ENCODE peak calls at places on chromosomes 6 and 20, in seven cellular contexts. T, U, Y, K, F, W and G are unnamed samples.

GRCh38 chr6:154511735-154512097 is 1.2 kb upstream of the CNKSR3 start:
- DNase-seq in T (no peak), U (no peak), Y (no peak), K (no peak), F (no peak), W (peak), G (no peak)

GRCh38 chr6:4822476-4822875 is 46.3 kb downstream of the CDYL start:
- DNase-seq in T (no peak), U (no peak), Y (no peak), K (no peak), F (no peak), W (no peak), G (no peak)

GRCh38 chr6:113997106-113997505 is 26.2 kb upstream of the HDAC2 start:
- DNase-seq in T (no peak), U (no peak), Y (no peak), K (peak), F (no peak), W (no peak), G (no peak)

GRCh38 chr6:75205776-75206334 is at the start of gene COL12A1:
- DNase-seq in T (peak), U (peak), Y (peak), K (peak), F (no peak), W (peak), G (peak)

GRCh38 chr6:44725070-44725469 is 337.6 kb downstream of the CDC5L start:
- DNase-seq in T (no peak), U (no peak), Y (no peak), K (no peak), F (no peak), W (no peak), G (no peak)

GRCh38 chr20:32672982-32673727 is 586 bp downstream of the C20orf203 start:
- DNase-seq in T (no peak), U (no peak), Y (no peak), K (no peak), F (peak), W (no peak), G (no peak)

GRCh38 chr6:169650959-169651292 is 50.9 kb downstream of the WDR27 start:
- DNase-seq in T (no peak), U (no peak), Y (no peak), K (no peak), F (no peak), W (no peak), G (peak)

GRCh38 chr6:32153252-32153834 is 598 bp upstream of the PPT2 start:
- DNase-seq in T (peak), U (no peak), Y (no peak), K (no peak), F (no peak), W (no peak), G (no peak)

GRCh38 chr6:75135447-75135846 is 70.4 kb downstream of the COL12A1 start:
- DNase-seq in T (no peak), U (no peak), Y (no peak), K (no peak), F (no peak), W (no peak), G (no peak)

GRCh38 chr6:170116643-170117042 is 174.2 kb downstream of the DLL1 start:
- DNase-seq in T (peak), U (no peak), Y (peak), K (no peak), F (no peak), W (no peak), G (peak)

GRCh38 chr6:36130672-36131516 is 581 bp downstream of the MAPK13 start:
- DNase-seq in T (peak), U (no peak), Y (no peak), K (peak), F (no peak), W (peak), G (no peak)

GRCh38 chr6:163627274-163628062 is 212.9 kb downstream of the QKI start:
- DNase-seq in T (no peak), U (no peak), Y (no peak), K (no peak), F (no peak), W (no peak), G (no peak)

GRCh38 chr6:150361876-150362275 is 6.9 kb upstream of the IYD start:
- DNase-seq in T (no peak), U (no peak), Y (no peak), K (no peak), F (no peak), W (no peak), G (peak)

GRCh38 chr6:130890531-130890950 is 63.3 kb downstream of the SMLR1 start:
- DNase-seq in T (no peak), U (no peak), Y (no peak), K (peak), F (no peak), W (no peak), G (no peak)

GRCh38 chr6:154367333-154367732 is 10.7 kb upstream of the IPCEF1 start:
- DNase-seq in T (no peak), U (no peak), Y (no peak), K (no peak), F (peak), W (no peak), G (no peak)

GRCh38 chr20:56630086-56630493 is 984 bp downstream of the TFAP2C start:
- DNase-seq in T (peak), U (no peak), Y (no peak), K (peak), F (peak), W (peak), G (peak)

GRCh38 chr6:101558712-101559111 is 165.2 kb downstream of the GRIK2 start:
- DNase-seq in T (no peak), U (no peak), Y (no peak), K (no peak), F (no peak), W (no peak), G (no peak)

GRCh38 chr20:32980131-32980941 is 23.9 kb downstream of the SUN5 start:
- DNase-seq in T (no peak), U (no peak), Y (no peak), K (no peak), F (no peak), W (no peak), G (no peak)

GRCh38 chr6:56708810-56709597 is 66.3 kb upstream of the DST start:
- DNase-seq in T (no peak), U (no peak), Y (no peak), K (peak), F (peak), W (no peak), G (no peak)

GRCh38 chr6:143896096-143896880 is 32.0 kb downstream of the ZC2HC1B start:
- DNase-seq in T (no peak), U (no peak), Y (no peak), K (peak), F (no peak), W (no peak), G (no peak)

GRCh38 chr20:45935416-45936046 is 1.0 kb downstream of the PCIF1 start:
- DNase-seq in T (no peak), U (no peak), Y (no peak), K (no peak), F (no peak), W (no peak), G (no peak)

GRCh38 chr6:125984311-125984710 is 2.0 kb upstream of the TRMT11 start:
- DNase-seq in T (no peak), U (no peak), Y (no peak), K (peak), F (no peak), W (no peak), G (no peak)

GRCh38 chr20:11965602-11966001 is 47.9 kb downstream of the BTBD3 start:
- DNase-seq in T (no peak), U (no peak), Y (no peak), K (no peak), F (no peak), W (peak), G (no peak)
- TF ChIP-seq CTCF in T (no peak), U (no peak), Y (no peak), K (no peak), F (no peak), W (no peak), G (peak)

GRCh38 chr6:117456998-117457397 is 25.5 kb upstream of the DCBLD1 start:
- DNase-seq in T (no peak), U (no peak), Y (no peak), K (no peak), F (no peak), W (no peak), G (no peak)
- TF ChIP-seq CTCF in T (no peak), U (no peak), Y (no peak), K (no peak), F (no peak), W (no peak), G (no peak)

GRCh38 chr6:13574149-13574570 is 241 bp upstream of the SIRT5 start:
- DNase-seq in T (peak), U (peak), Y (peak), K (peak), F (peak), W (peak), G (peak)
- TF ChIP-seq CTCF in T (peak), U (peak), Y (peak), K (peak), F (peak), W (peak), G (peak)

GRCh38 chr6:13407709-13408695 is 79.4 kb downstream of the GFOD1 start:
- DNase-seq in T (no peak), U (no peak), Y (no peak), K (peak), F (peak), W (peak), G (no peak)
- TF ChIP-seq CTCF in T (no peak), U (no peak), Y (no peak), K (no peak), F (no peak), W (no peak), G (no peak)

GRCh38 chr6:53070808-53071207 is 5.6 kb downstream of the FBXO9 start:
- DNase-seq in T (no peak), U (no peak), Y (no peak), K (peak), F (no peak), W (no peak), G (no peak)
- TF ChIP-seq CTCF in T (no peak), U (no peak), Y (no peak), K (peak), F (no peak), W (no peak), G (peak)

GRCh38 chr20:37711001-37711400 is 17.2 kb downstream of the CTNNBL1 start:
- DNase-seq in T (no peak), U (no peak), Y (no peak), K (peak), F (no peak), W (no peak), G (no peak)
- TF ChIP-seq CTCF in T (no peak), U (no peak), Y (no peak), K (no peak), F (no peak), W (no peak), G (no peak)

DNA sequence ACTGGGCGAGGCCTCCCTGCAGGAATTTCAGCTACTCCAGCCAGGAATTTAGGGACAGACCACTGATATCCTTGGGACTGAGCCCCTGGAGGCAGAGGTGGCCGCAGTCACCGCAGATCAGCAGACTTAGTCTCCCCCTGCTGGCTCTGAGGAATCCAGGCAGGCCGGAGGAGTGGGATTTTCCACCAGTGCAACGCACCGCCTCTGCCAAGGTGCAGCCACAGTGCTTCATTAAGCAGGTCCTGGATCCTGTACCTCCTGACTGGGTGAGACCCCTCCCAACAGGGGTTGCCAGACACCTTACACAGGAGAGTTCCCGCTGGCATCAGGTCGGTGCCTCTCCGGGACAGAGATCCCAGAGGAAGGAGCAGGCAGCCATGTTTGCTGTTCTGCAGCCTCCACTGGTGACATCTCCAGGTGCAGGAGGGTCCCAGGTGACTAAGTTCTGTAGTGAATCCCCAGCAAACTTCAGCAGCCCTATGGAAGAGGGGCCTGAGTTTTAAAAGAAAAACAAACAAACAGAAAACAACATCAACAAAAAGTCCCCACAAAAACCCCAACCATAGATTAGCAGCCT is 515.2 kb downstream of the FRK start:
- DNase-seq in T (peak), U (no peak), Y (no peak), K (no peak), F (no peak), W (no peak), G (peak)
- TF ChIP-seq CTCF in T (peak), U (peak), Y (no peak), K (no peak), F (no peak), W (no peak), G (peak)